ENCODE peak calls at places on chromosomes 6 and 20, in ten cellular contexts. E is MM.1S, O is A549, Y is upper lobe of left lung, Z is esophagus muscularis mucosa, D is GM23338, Q is Panc1, F is IMR-90, N is mammary epithelial cell, A is cardiac muscle cell. X is an unnamed sample.

GRCh38 chr6:64732888-64733287 is 974.1 kb downstream of the EYS start:
- DNase-seq in F (no peak), N (peak), Q (no peak), Y (no peak), D (peak), O (no peak), A (no peak), Z (no peak), E (no peak), X (no peak)

GRCh38 chr20:3296256-3297095 is 57.5 kb upstream of the SLC4A11 start:
- DNase-seq in Q (no peak), D (no peak), Y (peak), E (no peak), Z (no peak), A (no peak), N (no peak), O (no peak), F (no peak), X (no peak)

GRCh38 chr20:62163986-62164762 is 18.7 kb upstream of the MTG2 start:
- DNase-seq in O (no peak), F (no peak), A (no peak), Z (no peak), E (no peak), N (no peak), Q (no peak), Y (peak), D (no peak), X (no peak)

GRCh38 chr6:54846857-54847721 is 518 bp downstream of the FAM83B start:
- DNase-seq in F (no peak), A (peak), Z (no peak), Y (no peak), E (no peak), O (no peak), N (no peak), Q (no peak), D (peak), X (peak)

GRCh38 chr20:8777866-8778265 is 291.0 kb upstream of the PLCB4 start:
- DNase-seq in D (no peak), Z (no peak), O (no peak), Q (no peak), A (no peak), E (no peak), N (no peak), F (peak), Y (no peak), X (no peak)

GRCh38 chr6:85602100-85602499 is 8.4 kb upstream of the SNX14 start:
- DNase-seq in Z (no peak), F (no peak), O (no peak), E (no peak), Q (no peak), N (no peak), D (no peak), Y (no peak), A (no peak), X (no peak)

GRCh38 chr6:11460837-11461661 is 76.5 kb upstream of the TMEM170B start:
- DNase-seq in A (no peak), O (no peak), N (no peak), D (no peak), Z (no peak), Q (no peak), F (no peak), Y (no peak), E (peak), X (no peak)

GRCh38 chr6:56933650-56934049 is 21.3 kb upstream of the BEND6 start:
- DNase-seq in O (no peak), Y (no peak), F (no peak), A (no peak), Q (no peak), Z (no peak), D (no peak), E (no peak), N (no peak), X (no peak)

GRCh38 chr6:75882734-75883133 is 133.7 kb downstream of the MYO6 start:
- DNase-seq in Y (no peak), Z (no peak), N (peak), E (no peak), F (peak), Q (no peak), D (no peak), O (no peak), A (no peak), X (peak)

GRCh38 chr20:49184691-49185070 is 3.5 kb downstream of the STAU1 start:
- DNase-seq in O (no peak), Y (no peak), Q (no peak), F (no peak), A (no peak), D (no peak), E (no peak), N (no peak), Z (no peak), X (no peak)

GRCh38 chr6:32397252-32397920 is 9.6 kb downstream of the BTNL2 start:
- DNase-seq in A (no peak), N (no peak), Y (no peak), E (peak), F (no peak), Z (no peak), O (no peak), Q (no peak), D (no peak), X (no peak)

GRCh38 chr20:10115021-10115420 is 80.2 kb downstream of the ANKEF1 start:
- DNase-seq in E (no peak), N (peak), Z (no peak), Q (no peak), F (peak), D (no peak), Y (no peak), O (no peak), A (no peak), X (no peak)

GRCh38 chr6:53734473-53735299 is 60.1 kb upstream of the LRRC1 start:
- DNase-seq in D (peak), Q (peak), N (peak), F (peak), Y (no peak), O (peak), A (peak), E (peak), Z (peak), X (peak)

GRCh38 chr6:1110164-1110563 is 201.7 kb upstream of the FOXQ1 start:
- DNase-seq in D (no peak), N (no peak), Y (no peak), O (peak), E (no peak), A (no peak), F (no peak), Q (no peak), Z (no peak), X (no peak)

GRCh38 chr6:52672422-52673025 is 1.6 kb downstream of the TMEM14A start:
- DNase-seq in Y (no peak), E (no peak), F (peak), A (no peak), O (no peak), Q (no peak), D (no peak), N (peak), Z (no peak), X (no peak)

GRCh38 chr20:22805219-22805618 is 220.8 kb upstream of the FOXA2 start:
- DNase-seq in A (peak), Q (no peak), F (peak), O (peak), Z (no peak), N (peak), D (peak), E (no peak), Y (no peak), X (peak)

GRCh38 chr6:41122373-41122772 is 31.8 kb downstream of the TREML1 start:
- DNase-seq in O (no peak), D (no peak), Q (no peak), F (peak), A (no peak), E (no peak), Z (no peak), Y (no peak), N (peak), X (no peak)

GRCh38 chr20:46129955-46130481 is 11.9 kb downstream of the CD40 start:
- DNase-seq in Q (no peak), F (no peak), Y (no peak), N (no peak), E (no peak), D (peak), O (no peak), A (peak), Z (no peak), X (no peak)

GRCh38 chr6:141914646-141915045 is 218.1 kb upstream of the GJE1 start:
- DNase-seq in Y (no peak), Q (no peak), A (no peak), F (peak), O (no peak), N (no peak), D (no peak), E (no peak), Z (no peak), X (peak)

GRCh38 chr6:331622-332521 is 39.6 kb downstream of the DUSP22 start:
- DNase-seq in Z (no peak), N (no peak), E (no peak), D (no peak), A (no peak), Y (peak), O (no peak), F (no peak), Q (no peak), X (no peak)

GRCh38 chr6:89148016-89148750 is 2.3 kb downstream of the PM20D2 start:
- DNase-seq in Q (no peak), Z (no peak), D (no peak), F (peak), O (no peak), E (no peak), N (no peak), A (no peak), Y (no peak), X (no peak)

DNA sequence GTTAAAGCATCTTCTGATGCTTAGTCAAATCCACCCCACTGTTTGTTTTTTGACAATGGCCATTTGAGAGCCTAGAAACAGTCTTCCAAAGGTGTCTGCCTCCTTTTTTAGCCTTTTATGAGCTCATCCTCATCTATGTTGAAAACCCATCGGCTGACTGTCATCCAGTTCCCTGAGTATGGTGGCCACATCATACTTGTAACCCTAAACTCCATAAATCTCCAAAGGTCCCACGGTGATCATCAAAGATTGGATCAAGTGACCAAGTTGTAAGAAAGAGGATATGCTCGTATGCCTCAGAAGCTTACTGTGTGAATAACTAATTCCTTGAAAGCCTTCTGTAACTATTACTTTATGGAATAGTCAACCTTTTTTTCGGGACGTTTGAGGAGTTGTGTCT is 102.6 kb downstream of the ATXN1 start:
- DNase-seq in O (no peak), Y (no peak), A (no peak), N (no peak), Q (no peak), D (no peak), F (no peak), Z (no peak), E (no peak), X (no peak)
- H3K27ac ChIP-seq in O (no peak), Y (no peak), A (peak), N (no peak), Q (no peak), D (no peak), F (no peak), Z (no peak), E (no peak), X (no peak)

GRCh38 chr6:70445001-70445400 is 31.7 kb downstream of the FAM135A start:
- DNase-seq in N (no peak), Z (no peak), Q (no peak), A (no peak), Y (no peak), D (no peak), F (no peak), O (no peak), E (no peak), X (no peak)
- H3K27ac ChIP-seq in N (no peak), Z (no peak), Q (no peak), A (no peak), Y (no peak), D (no peak), F (no peak), O (no peak), E (no peak), X (no peak)

DNA sequence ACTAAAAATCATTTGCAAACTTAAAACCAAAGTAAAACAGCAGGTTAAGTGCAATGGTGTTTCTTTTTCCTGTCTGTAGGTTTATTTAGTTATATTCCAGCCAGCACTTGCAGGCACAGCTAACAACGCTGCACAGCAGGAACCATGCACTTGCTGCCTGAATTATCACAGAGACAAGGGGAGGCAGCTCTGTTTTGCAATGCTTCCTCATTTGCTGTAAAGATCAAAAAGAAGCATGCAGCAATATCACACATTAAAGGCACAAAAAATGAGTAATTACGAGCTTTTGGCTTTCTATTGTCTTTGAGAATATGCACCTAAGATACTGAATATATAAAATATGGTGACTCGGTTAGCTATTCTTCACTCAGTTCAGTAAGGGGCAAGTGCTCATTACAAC is 241.9 kb downstream of the EPHA7 start:
- DNase-seq in E (no peak), O (no peak), A (no peak), Q (no peak), Z (no peak), D (no peak), Y (no peak), N (no peak), F (no peak), X (no peak)
- H3K27ac ChIP-seq in E (no peak), O (no peak), A (no peak), Q (no peak), Z (no peak), D (no peak), Y (no peak), N (no peak), F (no peak), X (no peak)

GRCh38 chr6:146883640-146884531 is 285.1 kb downstream of the ADGB start:
- DNase-seq in Z (no peak), Y (no peak), O (no peak), D (no peak), Q (no peak), E (no peak), N (no peak), F (no peak), A (no peak), X (no peak)
- H3K27ac ChIP-seq in Z (no peak), Y (no peak), O (no peak), D (no peak), Q (no peak), E (no peak), N (no peak), F (no peak), A (no peak), X (no peak)

DNA sequence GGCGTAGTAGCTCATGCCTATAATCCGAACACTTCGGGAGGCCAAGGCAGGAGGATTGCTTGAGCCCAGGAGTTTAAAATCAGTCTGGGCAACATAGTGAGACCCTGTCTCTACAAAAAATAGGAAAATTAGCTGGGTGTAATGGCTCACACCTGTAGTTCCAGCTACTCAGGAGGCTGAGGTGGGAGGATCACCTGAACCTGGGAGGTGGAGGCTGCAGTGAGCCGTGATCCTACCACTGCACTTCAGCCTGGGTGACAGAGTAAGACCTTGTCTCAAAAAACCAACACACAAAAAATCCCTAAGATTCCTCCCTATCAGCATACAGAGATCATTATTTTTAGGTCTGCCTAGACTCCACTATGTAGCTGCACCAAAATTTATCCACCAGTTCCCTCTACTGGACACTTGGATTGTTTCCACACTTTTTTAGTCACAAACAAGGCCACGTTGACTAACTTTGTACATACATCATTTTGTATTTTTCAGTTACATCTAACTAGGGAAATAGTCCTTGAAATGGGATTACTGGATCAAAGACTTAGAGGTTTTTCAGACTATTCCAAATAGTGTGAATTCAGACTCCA is 3.6 kb upstream of the PHF1 start:
- DNase-seq in Q (no peak), O (peak), N (no peak), Z (no peak), A (no peak), E (no peak), F (peak), Y (no peak), D (no peak), X (no peak)
- H3K27ac ChIP-seq in Q (peak), O (no peak), N (no peak), Z (no peak), A (no peak), E (no peak), F (no peak), Y (no peak), D (no peak), X (no peak)

DNA sequence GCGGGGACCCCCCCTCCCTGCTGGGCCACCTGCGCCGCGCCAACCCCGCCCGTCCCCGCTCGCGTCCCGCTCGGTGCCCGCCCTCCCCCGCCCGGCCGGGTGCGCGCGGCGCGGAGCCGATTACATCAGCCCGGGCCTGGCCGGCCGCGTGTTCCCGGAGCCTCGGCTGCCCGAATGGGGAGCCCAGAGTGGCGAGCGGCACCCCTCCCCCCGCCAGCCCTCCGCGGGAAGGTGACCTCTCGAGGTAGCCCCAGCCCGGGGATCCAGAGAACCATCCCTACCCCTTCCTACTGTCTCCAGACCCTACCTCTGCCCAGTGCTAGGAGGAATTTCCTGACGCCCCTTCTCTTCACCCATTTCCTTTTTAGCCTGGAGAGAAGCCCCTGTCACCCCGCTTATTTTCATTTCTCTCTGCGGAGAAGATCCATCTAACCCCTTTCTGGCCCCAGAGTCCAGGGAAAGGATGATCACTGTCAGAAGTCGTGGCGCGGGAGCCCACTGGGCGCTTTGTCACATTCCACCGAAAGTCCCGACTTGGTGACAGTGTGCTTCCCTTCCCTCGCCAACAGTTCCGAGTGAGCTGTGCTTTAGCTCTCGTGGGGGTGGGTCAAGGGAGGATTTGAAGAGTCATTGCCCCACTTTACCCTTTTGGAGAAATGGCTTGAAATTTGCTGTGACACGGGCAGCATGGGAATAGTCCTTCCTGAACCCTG is 2.0 kb downstream of the VEGFA start:
- DNase-seq in E (peak), F (no peak), O (peak), D (peak), Y (peak), Z (no peak), A (peak), Q (no peak), N (peak), X (no peak)
- H3K27ac ChIP-seq in E (peak), F (peak), O (peak), D (peak), Y (peak), Z (peak), A (peak), Q (peak), N (peak), X (peak)

DNA sequence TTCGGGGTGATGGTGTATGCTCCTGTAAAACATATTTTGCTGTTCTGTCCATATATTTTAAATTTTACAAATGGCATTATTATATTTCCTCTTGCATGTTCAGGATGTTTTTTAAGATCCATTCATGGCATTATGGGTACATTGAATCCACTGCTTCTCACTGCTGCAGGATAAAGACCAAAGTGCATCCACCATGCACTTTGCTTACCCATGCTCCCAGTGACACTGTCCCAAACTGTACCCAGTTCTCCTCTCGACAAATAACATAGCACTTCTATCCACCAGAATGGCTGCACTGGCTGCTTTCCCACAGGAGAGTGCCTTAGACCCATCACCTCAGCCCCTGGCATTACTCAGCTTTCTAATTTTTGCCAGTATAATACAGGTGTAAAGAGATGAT is 29.7 kb downstream of the MTRES1 start:
- DNase-seq in Y (no peak), E (no peak), Z (no peak), N (no peak), Q (no peak), O (no peak), D (no peak), F (no peak), A (no peak), X (no peak)
- H3K27ac ChIP-seq in Y (no peak), E (no peak), Z (no peak), N (no peak), Q (no peak), O (no peak), D (no peak), F (no peak), A (no peak), X (no peak)

DNA sequence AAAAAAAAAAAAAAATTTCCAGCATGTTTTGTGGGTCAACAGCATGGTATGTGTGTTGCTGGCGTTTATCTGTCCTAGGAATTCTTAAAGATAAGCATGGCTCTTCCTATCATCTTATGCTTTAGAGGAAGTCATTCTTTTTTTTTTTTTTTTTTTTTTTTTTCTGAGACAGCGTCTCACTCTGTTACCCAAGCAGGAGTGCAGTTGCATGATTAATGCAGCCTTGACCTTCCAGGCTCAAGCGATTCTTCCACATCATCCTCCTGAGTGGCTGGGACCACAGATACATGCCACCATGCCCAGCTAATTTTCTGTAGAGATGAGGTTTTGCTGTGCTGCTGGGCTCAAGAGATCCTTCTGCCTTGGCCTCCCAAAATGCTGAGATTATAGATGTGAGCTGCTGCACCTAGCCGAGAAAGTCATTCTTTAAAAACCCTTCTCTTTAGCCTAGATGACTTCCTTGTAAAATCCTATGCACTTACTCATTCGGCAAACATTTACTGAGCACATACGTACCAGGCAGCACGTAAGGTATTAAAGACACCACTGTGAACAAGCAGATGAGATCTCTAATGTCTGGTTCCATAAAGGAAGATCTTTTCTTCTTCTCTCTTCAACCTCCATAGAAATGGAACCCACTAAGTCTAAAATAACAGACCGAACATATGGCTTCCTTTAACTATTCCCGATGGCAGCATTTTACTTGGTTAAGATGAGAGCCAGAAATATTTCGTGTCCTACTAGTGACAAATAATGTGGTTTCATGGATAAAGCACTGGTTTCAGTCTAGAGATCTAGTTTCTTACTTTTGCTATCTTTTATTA is 122.4 kb downstream of the RIN2 start:
- DNase-seq in D (no peak), F (peak), Z (no peak), N (peak), Q (peak), A (no peak), E (no peak), Y (no peak), O (peak), X (peak)
- H3K27ac ChIP-seq in D (no peak), F (peak), Z (no peak), N (no peak), Q (peak), A (no peak), E (no peak), Y (peak), O (peak), X (peak)